ENCODE peak calls at places on chromosomes 3 and 15, in nine cellular contexts. L is astrocyte; I is astrocyte of the spinal cord; C is GM03348; A is vagina; V is SW 1271; O is hepatocyte; F is activated naive CD4-positive, alpha-beta T cell; M is left cardiac atrium. D is an unnamed sample.

GRCh38 chr3:141250342-141250741 is 18.7 kb downstream of the PXYLP1 start:
- DNase-seq in L (no peak), M (no peak), V (no peak), I (no peak), C (no peak), A (peak), O (no peak), F (no peak), D (no peak)

GRCh38 chr3:197454014-197454413 is 101.8 kb downstream of the BDH1 start:
- DNase-seq in F (no peak), L (no peak), A (no peak), O (peak), I (no peak), M (no peak), C (peak), V (no peak), D (no peak)

GRCh38 chr15:51108933-51109550 is 14.3 kb upstream of the TNFAIP8L3 start:
- DNase-seq in C (peak), L (peak), O (no peak), I (peak), A (no peak), M (no peak), F (no peak), V (no peak), D (no peak)

GRCh38 chr15:55106155-55106554 is 90.6 kb downstream of the RSL24D1 start:
- DNase-seq in M (no peak), I (no peak), O (no peak), C (no peak), L (no peak), F (no peak), V (no peak), A (no peak), D (no peak)

GRCh38 chr15:59300618-59301139 is 72.0 kb downstream of the MYO1E start:
- DNase-seq in A (no peak), I (no peak), O (no peak), C (no peak), F (no peak), M (peak), L (no peak), V (no peak), D (no peak)

GRCh38 chr3:182692685-182693084 is 100.6 kb upstream of the ATP11B start:
- DNase-seq in M (no peak), O (no peak), F (no peak), C (no peak), L (no peak), V (no peak), I (no peak), A (no peak), D (no peak)

GRCh38 chr3:72567474-72567873 is 280.8 kb downstream of the SHQ1 start:
- DNase-seq in L (no peak), M (no peak), O (no peak), A (no peak), V (no peak), C (no peak), F (no peak), I (no peak), D (no peak)

GRCh38 chr3:12995389-12996180 is 77.6 kb downstream of the IQSEC1 start:
- DNase-seq in A (no peak), O (no peak), C (no peak), I (no peak), M (peak), V (no peak), F (no peak), L (no peak), D (no peak)

GRCh38 chr15:70195808-70196304 is 98.1 kb upstream of the TLE3 start:
- DNase-seq in V (no peak), A (peak), F (no peak), I (peak), M (peak), L (peak), C (peak), O (peak), D (no peak)

GRCh38 chr15:96147267-96147666 is 183.2 kb upstream of the NR2F2 start:
- DNase-seq in V (no peak), A (no peak), I (no peak), C (no peak), M (no peak), O (no peak), L (no peak), F (no peak), D (no peak)

GRCh38 chr15:88385078-88385700 is 82.0 kb downstream of the MRPL46 start:
- DNase-seq in C (peak), I (peak), M (no peak), L (peak), A (no peak), O (no peak), V (no peak), F (no peak), D (no peak)

GRCh38 chr3:48591436-48591835 is 3.7 kb downstream of the COL7A1 start:
- DNase-seq in M (no peak), I (no peak), O (no peak), C (no peak), L (no peak), F (no peak), V (no peak), A (no peak), D (no peak)

GRCh38 chr15:92091155-92091734 is 237.7 kb downstream of the SLCO3A1 start:
- DNase-seq in M (peak), V (peak), C (peak), A (no peak), L (no peak), O (peak), F (no peak), I (no peak), D (no peak)

D was measured in central memory CD8-positive, alpha-beta T cell.